ENCODE peak calls at places on chromosomes 3 and 15, in four cellular contexts. J is GM12878, D is HepG2, X is H1. Y is an unnamed sample.

GRCh38 chr15:63945005-63945788 is 101.1 kb downstream of the DAPK2 start:
- DNase-seq in J (no peak), D (peak), X (no peak), Y (peak)

GRCh38 chr15:78049691-78050440 is 27.6 kb downstream of the TBC1D2B start:
- DNase-seq in J (peak), D (no peak), X (no peak), Y (no peak)

GRCh38 chr3:128487813-128488635 is 5.0 kb downstream of the GATA2 start:
- DNase-seq in J (no peak), D (peak), X (peak), Y (peak)

GRCh38 chr15:78629716-78630065 is 8.9 kb upstream of the CHRNA3 start:
- DNase-seq in J (no peak), D (no peak), X (no peak), Y (no peak)

GRCh38 chr15:49101536-49101935 is 53.9 kb downstream of the COPS2 start:
- DNase-seq in J (no peak), D (no peak), X (no peak), Y (no peak)

GRCh38 chr3:150495563-150496168 is 50.6 kb downstream of the SERP1 start:
- DNase-seq in J (no peak), D (peak), X (no peak), Y (peak)

GRCh38 chr15:95557226-95558046 is 773.1 kb upstream of the NR2F2 start:
- DNase-seq in J (peak), D (peak), X (no peak), Y (peak)

GRCh38 chr3:126351086-126351770 is 6.0 kb downstream of the KLF15 start:
- DNase-seq in J (no peak), D (no peak), X (no peak), Y (no peak)

GRCh38 chr3:127015282-127016042 is 32.5 kb downstream of the PLXNA1 start:
- DNase-seq in J (peak), D (no peak), X (no peak), Y (no peak)

GRCh38 chr15:73924258-73924921 is 1.9 kb upstream of the LOXL1 start:
- DNase-seq in J (no peak), D (no peak), X (no peak), Y (no peak)
- H3K4me3 ChIP-seq in J (no peak), D (no peak), X (no peak), Y (no peak)

DNA sequence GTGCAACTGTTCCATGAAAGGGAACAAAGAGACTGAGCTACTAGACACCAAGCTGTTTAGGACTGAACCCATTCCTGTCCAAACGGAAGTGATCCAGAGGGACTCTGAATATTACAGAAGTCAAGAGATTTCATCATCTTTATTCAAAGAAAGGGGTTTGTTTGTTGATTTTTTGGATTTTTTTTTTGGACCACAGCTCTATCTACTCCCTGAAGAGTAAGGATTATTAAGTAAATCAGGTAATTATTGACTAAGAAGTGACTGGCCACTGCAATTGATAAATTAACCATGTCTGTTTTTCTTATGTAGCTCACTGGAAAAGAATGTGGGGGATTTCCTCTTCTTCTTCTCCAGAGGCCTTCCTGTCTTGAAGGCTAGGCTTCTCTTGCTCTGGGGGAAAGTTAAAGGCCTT is 146.6 kb upstream of the TPM1 start:
- DNase-seq in J (no peak), D (peak), X (no peak), Y (no peak)
- TF ChIP-seq BRCA1 in J (no peak), D (no peak), X (no peak), Y (no peak)

GRCh38 chr3:153285194-153285641 is 123.2 kb downstream of the RAP2B start:
- DNase-seq in J (no peak), D (no peak), X (no peak), Y (no peak)

GRCh38 chr3:153285982-153286381 is 124.0 kb downstream of the RAP2B start:
- DNase-seq in J (no peak), D (no peak), X (no peak), Y (no peak)

GRCh38 chr3:153287017-153287416 is 125.0 kb downstream of the RAP2B start:
- DNase-seq in J (no peak), D (no peak), X (no peak), Y (no peak)

GRCh38 chr3:153289334-153289808 is 127.3 kb downstream of the RAP2B start:
- DNase-seq in J (no peak), D (no peak), X (no peak), Y (peak)

DNA sequence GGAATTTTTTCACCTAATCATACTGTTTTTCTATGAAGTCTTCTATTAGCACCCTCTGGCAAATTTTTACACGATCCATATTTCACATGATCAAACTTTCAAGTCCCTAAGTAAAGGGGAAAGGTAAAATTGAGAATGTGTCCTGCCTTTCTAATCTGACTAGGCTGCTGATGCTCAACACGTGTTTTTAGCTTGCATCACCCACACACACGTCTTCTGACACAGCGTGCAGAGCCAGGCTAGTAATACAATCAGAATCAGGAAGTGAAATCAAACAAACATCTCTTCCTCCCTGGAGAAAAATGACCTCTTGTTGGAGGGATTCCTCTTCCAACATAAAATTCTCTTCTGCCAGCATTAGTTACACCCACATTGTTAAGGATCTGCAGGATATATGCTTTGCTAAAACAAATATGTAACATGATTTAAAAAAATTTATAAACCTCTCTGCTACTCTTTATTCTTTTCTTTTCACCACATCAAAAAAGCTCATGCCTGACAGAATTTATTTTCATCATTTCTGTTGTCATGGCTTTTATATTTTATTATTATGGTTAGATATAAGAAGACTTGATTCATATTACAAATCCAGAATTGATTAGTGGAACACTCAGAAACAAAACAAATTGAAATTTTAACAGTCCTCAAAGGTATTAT is 122.4 kb downstream of the RAP2B start:
- DNase-seq in J (peak), D (peak), X (no peak), Y (peak)
- H3K4me3 ChIP-seq in J (no peak), D (no peak), X (no peak), Y (no peak)

GRCh38 chr15:35605790-35606189 is 59.8 kb upstream of the DPH6 start:
- DNase-seq in J (no peak), D (no peak), X (no peak), Y (no peak)

GRCh38 chr15:35606345-35606744 is 60.4 kb upstream of the DPH6 start:
- DNase-seq in J (no peak), D (no peak), X (no peak), Y (no peak)

GRCh38 chr15:35603298-35603697 is 57.3 kb upstream of the DPH6 start:
- DNase-seq in J (peak), D (no peak), X (no peak), Y (no peak)
- TF ChIP-seq BRCA1 in J (no peak), D (no peak), X (no peak), Y (no peak)

GRCh38 chr15:52021892-52022540 is 3.0 kb downstream of the MAPK6 start:
- DNase-seq in J (no peak), D (no peak), X (no peak), Y (no peak)
- H3K4me3 ChIP-seq in J (peak), D (peak), X (no peak), Y (peak)

Y was measured in K562.